ENCODE peak calls at places on chromosomes 3 and 15, in four cellular contexts. N, C, G and Q are unnamed samples.

GRCh38 chr15:38225381-38225780 is 27.3 kb upstream of the SPRED1 start:
- DNase-seq in N (no peak), G (no peak), C (no peak), Q (no peak)

GRCh38 chr15:100900136-100900894 is 18.8 kb upstream of the LRRK1 start:
- DNase-seq in C (no peak), G (no peak), N (no peak), Q (no peak)

GRCh38 chr3:196603683-196604082 is 35.2 kb downstream of the FBXO45 start:
- DNase-seq in G (no peak), C (no peak), N (no peak), Q (no peak)

GRCh38 chr15:40002295-40002694 is 36.7 kb downstream of the SRP14 start:
- DNase-seq in C (no peak), G (peak), N (no peak), Q (no peak)

GRCh38 chr3:164194842-164195241 is 883.5 kb downstream of the SI start:
- DNase-seq in G (no peak), N (no peak), C (no peak), Q (no peak)

GRCh38 chr15:55344206-55344605 is 25.2 kb downstream of the PIGB start:
- DNase-seq in C (no peak), G (no peak), N (no peak), Q (no peak)

GRCh38 chr15:90259524-90259923 is 5.9 kb upstream of the NGRN start:
- DNase-seq in C (peak), N (peak), G (no peak), Q (peak)

GRCh38 chr3:27680517-27681246 is 41.4 kb downstream of the EOMES start:
- DNase-seq in N (no peak), C (no peak), G (no peak), Q (no peak)

GRCh38 chr3:175672119-175672689 is 813.1 kb downstream of the NAALADL2 start:
- DNase-seq in N (no peak), G (no peak), C (no peak), Q (no peak)

GRCh38 chr15:94400521-94401290 is 169.3 kb downstream of the MCTP2 start:
- DNase-seq in C (no peak), N (no peak), G (no peak), Q (no peak)

GRCh38 chr3:52490938-52491526 is 4.1 kb upstream of the STAB1 start:
- DNase-seq in G (no peak), C (no peak), N (no peak), Q (no peak)

GRCh38 chr3:26307805-26308204 is 314.8 kb upstream of the LRRC3B start:
- DNase-seq in C (no peak), N (no peak), G (no peak), Q (no peak)

GRCh38 chr3:4719011-4719649 is 226.0 kb downstream of the ITPR1 start:
- DNase-seq in G (no peak), N (no peak), C (no peak), Q (no peak)

GRCh38 chr15:28900892-28901586 is 15.3 kb downstream of the APBA2 start:
- DNase-seq in N (no peak), C (no peak), G (no peak), Q (no peak)

GRCh38 chr3:119969759-119970158 is 124.5 kb downstream of the GSK3B start:
- DNase-seq in G (no peak), C (no peak), N (no peak), Q (no peak)

GRCh38 chr3:119973276-119973675 is 121.0 kb downstream of the GSK3B start:
- DNase-seq in N (no peak), G (no peak), C (no peak), Q (no peak)

GRCh38 chr3:119965692-119966091 is 128.6 kb downstream of the GSK3B start:
- DNase-seq in C (no peak), G (no peak), N (no peak), Q (no peak)

GRCh38 chr3:119964294-119964693 is 130.0 kb downstream of the GSK3B start:
- DNase-seq in N (no peak), C (no peak), G (no peak), Q (no peak)

DNA sequence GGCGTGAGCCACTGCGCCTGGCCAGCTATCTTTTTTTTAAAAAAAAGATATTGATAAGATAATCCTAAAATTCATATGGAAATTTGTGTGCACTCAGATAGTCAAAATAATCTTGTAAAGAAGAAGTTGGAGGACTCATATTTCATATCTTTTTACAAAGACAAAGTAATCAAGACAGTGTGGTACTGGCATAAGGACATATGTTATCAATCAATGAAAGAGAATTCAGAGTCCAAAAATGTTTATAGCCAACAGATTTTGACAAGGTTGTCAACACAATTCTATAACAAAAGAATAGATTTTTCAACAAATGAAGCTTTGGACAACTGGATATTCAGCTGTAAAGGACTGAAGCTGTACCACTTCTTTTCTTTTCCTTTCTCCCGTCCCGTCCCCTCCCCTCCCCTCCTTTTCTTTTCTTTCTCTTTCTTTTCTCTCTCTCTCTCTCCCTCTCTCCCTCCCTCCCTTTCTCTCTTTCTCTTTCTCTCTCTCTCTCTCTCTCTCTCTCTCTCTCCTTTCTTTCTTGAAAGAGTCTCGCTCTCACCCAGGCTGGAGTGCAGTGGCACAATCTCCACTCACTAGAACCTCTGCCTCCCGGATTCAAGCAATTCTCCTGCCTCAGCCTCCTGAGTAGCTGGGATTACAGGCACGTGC is 126.8 kb downstream of the GSK3B start:
- DNase-seq in C (no peak), G (no peak), N (no peak), Q (no peak)
- TF ChIP-seq CTCF in C (no peak), G (no peak), N (no peak), Q (no peak)

GRCh38 chr3:150303776-150304175 is 104.3 kb upstream of the TSC22D2 start:
- DNase-seq in N (no peak), G (no peak), C (no peak), Q (no peak)
- TF ChIP-seq CTCF in N (peak), G (peak), C (no peak), Q (peak)

DNA sequence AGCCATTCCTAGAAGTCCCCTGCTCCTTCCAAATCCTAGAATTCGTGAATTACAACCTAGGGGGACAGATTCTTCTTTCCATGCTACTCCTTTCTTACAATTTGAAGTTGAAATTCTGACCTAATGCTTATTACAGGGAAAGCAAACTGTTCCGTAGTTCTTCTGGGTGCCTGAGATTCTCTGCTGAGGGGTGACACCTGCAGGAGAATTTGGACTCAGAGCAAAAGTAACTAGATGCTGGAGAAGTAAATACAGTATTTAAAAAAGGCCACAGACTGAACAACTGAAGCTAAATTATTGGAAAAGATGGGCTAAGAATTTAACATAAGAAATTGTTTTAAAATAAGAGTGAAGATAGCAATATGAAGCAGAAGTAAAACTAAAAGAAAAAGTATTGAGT is 37.9 kb downstream of the ACAD9 start:
- DNase-seq in C (no peak), N (no peak), G (no peak), Q (no peak)
- TF ChIP-seq CTCF in C (no peak), N (no peak), G (no peak), Q (no peak)

GRCh38 chr3:1103525-1103924 is 10.7 kb downstream of the CNTN6 start:
- DNase-seq in N (no peak), G (no peak), C (no peak), Q (no peak)
- TF ChIP-seq CTCF in N (no peak), G (no peak), C (no peak), Q (no peak)

DNA sequence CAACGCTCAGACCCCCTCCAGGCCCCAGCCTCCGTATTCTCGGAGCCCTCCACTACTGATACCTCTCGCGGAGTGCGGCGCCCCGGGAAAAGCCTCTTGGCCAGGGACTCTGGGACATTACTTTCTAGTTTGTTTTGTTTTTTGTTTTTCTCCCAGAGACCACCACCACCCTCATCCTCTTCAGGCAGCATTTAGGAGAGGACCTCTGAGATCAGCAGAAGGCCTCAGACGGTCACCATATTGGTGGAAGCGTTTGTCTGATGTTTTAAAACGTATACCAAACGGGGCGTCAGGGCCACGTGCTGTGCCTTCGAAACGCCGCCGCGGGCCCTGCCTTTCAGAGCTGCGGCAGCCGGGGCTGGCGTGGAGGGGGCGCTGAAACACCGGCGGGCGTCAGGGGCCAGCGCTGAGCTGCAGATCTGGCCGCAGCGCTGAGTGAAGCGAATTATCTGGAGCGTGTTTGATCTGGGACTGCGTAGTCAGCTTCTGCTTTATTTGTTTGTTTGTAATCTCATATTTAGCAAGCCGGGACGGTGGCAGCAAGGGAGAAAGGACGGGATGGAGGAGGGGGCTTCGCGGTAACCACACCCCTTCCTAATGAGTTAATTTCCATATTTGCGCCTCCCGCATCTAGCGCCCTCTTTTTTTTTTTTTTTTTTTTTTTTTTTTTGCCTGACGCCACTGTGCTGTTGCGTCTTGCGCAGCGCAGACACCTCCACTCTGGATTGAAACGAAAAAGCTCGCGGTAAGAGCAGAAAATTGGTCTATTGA is 14.8 kb downstream of the SOX2 start:
- DNase-seq in N (no peak), G (peak), C (peak), Q (no peak)
- TF ChIP-seq CTCF in N (no peak), G (peak), C (no peak), Q (peak)